ENCODE peak calls at places on chromosomes 3 and 15, in five cellular contexts. I is CD8-positive, alpha-beta T cell; R is cardiac fibroblast; X is dorsolateral prefrontal cortex; T is right lobe of liver. J is an unnamed sample.

GRCh38 chr15:74396445-74397238 is 29.2 kb upstream of the CYP11A1 start:
- DNase-seq in I (peak; percentile 36), R (peak; percentile 90), X (no peak), T (no peak), J (no peak)

GRCh38 chr15:99421758-99422157 is 144.0 kb upstream of the MEF2A start:
- DNase-seq in I (no peak), R (no peak), X (no peak), T (no peak), J (no peak)

GRCh38 chr15:78308422-78309021 is 9.1 kb upstream of the SKIC8 start:
- DNase-seq in I (peak; percentile 31), R (peak; percentile 72), X (peak; percentile 85), T (peak; percentile 73), J (peak; percentile 90)

GRCh38 chr3:28973621-28974020 is 307.2 kb upstream of the RBMS3 start:
- DNase-seq in I (no peak), R (peak; percentile 65), X (no peak), T (no peak), J (no peak)

GRCh38 chr3:46423588-46423987 is 16.5 kb downstream of the CCRL2 start:
- DNase-seq in I (no peak), R (peak; percentile 74), X (peak; percentile 51), T (no peak), J (no peak)

GRCh38 chr3:130658666-130659065 is 88.0 kb downstream of the PIK3R4 start:
- DNase-seq in I (no peak), R (peak; percentile 24), X (no peak), T (no peak), J (no peak)

GRCh38 chr3:45981321-45982038 is 14.1 kb downstream of the FYCO1 start:
- DNase-seq in I (no peak), R (peak; percentile 24), X (no peak), T (no peak), J (no peak)

GRCh38 chr3:59408047-59408624 is 358.3 kb upstream of the CFAP20DC start:
- DNase-seq in I (no peak), R (no peak), X (no peak), T (no peak), J (no peak)

GRCh38 chr15:34160735-34161134 is 49.2 kb downstream of the KATNBL1 start:
- DNase-seq in I (no peak), R (no peak), X (no peak), T (no peak), J (no peak)

GRCh38 chr3:132225664-132226063 is 91.5 kb upstream of the ACP3 start:
- DNase-seq in I (no peak), R (peak; percentile 45), X (no peak), T (no peak), J (no peak)

GRCh38 chr15:77571181-77571580 is 61.5 kb downstream of the LINGO1 start:
- DNase-seq in I (no peak), R (no peak), X (no peak), T (no peak), J (no peak)

GRCh38 chr15:29669823-29670222 is 152.4 kb downstream of the TJP1 start:
- DNase-seq in I (no peak), R (peak; percentile 57), X (no peak), T (no peak), J (no peak)

GRCh38 chr15:48644498-48644826 is 1.0 kb downstream of the FBN1 start:
- DNase-seq in I (no peak), R (peak; percentile 52), X (no peak), T (no peak), J (no peak)

GRCh38 chr3:127547761-127548605 is 42.5 kb downstream of the TPRA1 start:
- DNase-seq in I (peak; percentile 76), R (peak; percentile 51), X (peak; percentile 69), T (peak; percentile 74), J (peak; percentile 67)

GRCh38 chr3:71395927-71396695 is 187.4 kb downstream of the FOXP1 start:
- DNase-seq in I (no peak), R (peak; percentile 87), X (no peak), T (no peak), J (no peak)

GRCh38 chr3:131819656-131820055 is 215.2 kb downstream of the CPNE4 start:
- DNase-seq in I (no peak), R (peak; percentile 2), X (no peak), T (no peak), J (no peak)

GRCh38 chr15:71444866-71445590 is 329.8 kb downstream of the THSD4 start:
- DNase-seq in I (no peak), R (peak; percentile 70), X (no peak), T (no peak), J (no peak)

GRCh38 chr15:100842756-100843730 is 36.6 kb upstream of the ALDH1A3 start:
- DNase-seq in I (no peak), R (peak; percentile 78), X (no peak), T (no peak), J (no peak)

GRCh38 chr3:52126500-52126899 is 27.7 kb downstream of the POC1A start:
- DNase-seq in I (no peak), R (no peak), X (no peak), T (no peak), J (no peak)

GRCh38 chr3:113166719-113167492 is 44.5 kb upstream of the BOC start:
- DNase-seq in I (no peak), R (peak; percentile 3), X (no peak), T (no peak), J (peak; percentile 47)

GRCh38 chr3:127999509-128000106 is 52.6 kb upstream of the SEC61A1 start:
- DNase-seq in I (no peak), R (no peak), X (no peak), T (peak; percentile 76), J (no peak)

GRCh38 chr3:185977679-185978040 is 39.8 kb upstream of the TRA2B start:
- DNase-seq in I (no peak), R (no peak), X (no peak), T (no peak), J (no peak)

GRCh38 chr15:68821190-68821897 is 649 bp upstream of the ANP32A start:
- DNase-seq in I (no peak), R (no peak), X (no peak), T (no peak), J (no peak)

GRCh38 chr3:147394168-147394941 is 12.0 kb downstream of the ZIC4 start:
- DNase-seq in I (no peak), R (no peak), X (no peak), T (peak; percentile 84), J (no peak)

GRCh38 chr15:101723161-101723873 is 956 bp downstream of the TARS3 start:
- DNase-seq in I (peak; percentile 12), R (peak; percentile 28), X (no peak), T (no peak), J (no peak)

GRCh38 chr3:78343221-78343620 is 1303.3 kb downstream of the ROBO2 start:
- DNase-seq in I (no peak), R (no peak), X (no peak), T (no peak), J (no peak)

GRCh38 chr3:66372681-66373350 is 128.0 kb downstream of the LRIG1 start:
- DNase-seq in I (peak; percentile 52), R (peak; percentile 15), X (no peak), T (no peak), J (no peak)
- TF ChIP-seq CTCF in I (peak; percentile 38), R (peak; percentile 4), X (peak; percentile 21), T (peak; percentile 23), J (no peak)

DNA sequence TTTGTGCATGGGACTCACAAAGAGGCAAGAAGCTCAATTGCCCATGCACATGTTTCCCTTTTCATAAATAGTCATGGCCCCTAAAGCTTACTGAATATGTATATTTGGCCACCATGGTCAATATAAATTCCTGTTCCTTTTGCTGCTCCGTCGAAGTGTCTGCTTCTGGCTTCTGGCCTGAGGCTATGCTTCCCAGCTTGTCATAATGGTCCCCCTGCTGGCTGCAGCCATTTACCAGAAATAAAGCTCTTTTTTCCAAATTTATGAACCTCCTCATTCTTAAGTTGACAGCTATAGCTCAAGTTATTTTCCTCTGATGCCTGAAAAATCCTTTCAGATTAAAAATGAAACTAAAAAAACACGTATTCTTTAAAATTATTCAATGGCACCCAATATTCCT is 602.1 kb downstream of the VGLL3 start:
- DNase-seq in I (no peak), R (no peak), X (no peak), T (no peak), J (no peak)
- TF ChIP-seq CTCF in I (no peak), R (no peak), X (no peak), T (no peak), J (no peak)

GRCh38 chr3:38278841-38279240 is 3.3 kb upstream of the SLC22A14 start:
- DNase-seq in I (no peak), R (no peak), X (no peak), T (no peak), J (no peak)

GRCh38 chr3:38276081-38276916 is 5.8 kb upstream of the SLC22A14 start:
- DNase-seq in I (no peak), R (no peak), X (no peak), T (no peak), J (no peak)

GRCh38 chr3:38283810-38284775 is 2.0 kb downstream of the SLC22A14 start:
- DNase-seq in I (no peak), R (peak; percentile 54), X (no peak), T (no peak), J (no peak)

GRCh38 chr3:38276917-38277630 is 5.0 kb upstream of the SLC22A14 start:
- DNase-seq in I (no peak), R (no peak), X (no peak), T (no peak), J (no peak)

DNA sequence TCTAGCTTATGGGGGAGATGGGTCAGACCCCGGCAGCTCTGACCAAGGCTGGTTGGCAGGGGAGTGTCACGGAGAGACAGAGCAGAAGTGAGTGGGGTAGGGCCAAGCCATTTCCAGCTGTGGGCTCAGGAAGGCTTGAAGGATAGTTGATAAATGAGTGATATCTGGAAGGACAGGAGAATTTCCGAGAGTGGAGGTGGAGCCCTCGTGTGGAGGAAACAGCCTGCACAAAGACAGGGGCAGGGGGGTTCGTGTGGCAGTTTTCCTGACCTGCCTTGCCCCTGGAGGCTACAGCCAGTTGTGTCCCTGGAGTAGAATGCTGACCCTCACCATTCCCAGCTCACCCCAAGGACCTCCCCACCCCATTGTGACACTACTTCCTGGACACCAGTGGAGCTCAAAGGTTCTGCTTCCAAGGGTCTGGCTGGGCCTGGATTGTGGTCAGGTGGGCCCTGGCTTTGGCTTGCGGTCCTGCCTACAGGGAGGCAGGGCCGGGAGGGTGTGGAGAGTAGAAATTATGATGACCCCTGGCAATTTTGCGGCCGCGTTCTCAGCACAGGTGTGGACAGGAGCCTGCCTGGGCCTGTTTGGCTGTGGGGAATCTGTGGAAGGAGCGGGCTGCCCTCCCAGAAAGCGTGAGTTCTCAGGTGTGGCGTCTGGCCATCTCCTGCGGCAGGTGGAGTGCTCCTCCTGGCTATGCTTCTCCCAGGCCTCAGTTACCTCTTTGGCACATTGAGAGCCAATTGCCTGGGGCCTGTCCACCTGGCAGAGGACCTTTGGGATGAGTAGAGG is at the start of gene SLC22A14:
- DNase-seq in I (no peak), R (peak; percentile 6), X (no peak), T (no peak), J (no peak)
- TF ChIP-seq CTCF in I (no peak), R (no peak), X (no peak), T (no peak), J (no peak)

GRCh38 chr15:39785806-39786205 is 3.2 kb upstream of the FSIP1 start:
- DNase-seq in I (no peak), R (no peak), X (no peak), T (no peak), J (no peak)

GRCh38 chr15:39785139-39785538 is 2.5 kb upstream of the FSIP1 start:
- DNase-seq in I (no peak), R (peak; percentile 14), X (no peak), T (no peak), J (no peak)

GRCh38 chr15:39788108-39788507 is 5.5 kb upstream of the FSIP1 start:
- DNase-seq in I (no peak), R (peak; percentile 54), X (no peak), T (no peak), J (no peak)

GRCh38 chr15:39787479-39787878 is 4.8 kb upstream of the FSIP1 start:
- DNase-seq in I (no peak), R (peak; percentile 51), X (no peak), T (no peak), J (no peak)

GRCh38 chr15:39786444-39787056 is 3.9 kb upstream of the FSIP1 start:
- DNase-seq in I (no peak), R (peak; percentile 82), X (no peak), T (no peak), J (no peak)
- TF ChIP-seq CTCF in I (peak; percentile 64), R (peak; percentile 50), X (peak; percentile 66), T (peak; percentile 64), J (peak; percentile 56)

J was measured in mesothelial cell of epicardium.